ENCODE peak calls at places on chromosomes 12 and 14, in eight cellular contexts. U is pancreas; N is renal cortical epithelial cell; P is psoas muscle; A is stimulated activated CD8-positive, alpha-beta memory T cell treated with anti-CD3 and anti-CD28 coated beads, Interleukin-15, amount 100 ng/mL, for 48 hours; L is NCI-H510A treated with DMSO at 0.1 percent for 48 hours; S is astrocyte of the spinal cord; V is type B pancreatic cell. Q is an unnamed sample.

GRCh38 chr12:24996820-24997219 is 47.9 kb upstream of the BCAT1 start:
- DNase-seq in N (no peak), L (no peak), P (no peak), U (no peak), A (no peak), S (no peak), V (no peak), Q (no peak)

GRCh38 chr14:39873793-39874192 is 441.6 kb upstream of the FBXO33 start:
- DNase-seq in N (peak; percentile 94), A (no peak), U (no peak), S (no peak), L (no peak), P (no peak), V (no peak), Q (no peak)

GRCh38 chr12:43980627-43981191 is 144.8 kb downstream of the TMEM117 start:
- DNase-seq in A (no peak), V (no peak), L (no peak), U (no peak), P (no peak), N (no peak), S (no peak), Q (no peak)

GRCh38 chr12:19778111-19778688 is 338.9 kb downstream of the AEBP2 start:
- DNase-seq in L (no peak), A (no peak), S (peak; percentile 63), U (no peak), P (no peak), V (no peak), N (peak; percentile 43), Q (no peak)

GRCh38 chr12:121964813-121965643 is 46.6 kb downstream of the CFAP251 start:
- DNase-seq in P (no peak), V (no peak), S (peak; percentile 29), A (no peak), N (peak; percentile 19), U (no peak), L (no peak), Q (peak; percentile 9)

GRCh38 chr12:1501695-1502440 is 92.5 kb downstream of the FBXL14 start:
- DNase-seq in V (no peak), S (no peak), N (no peak), A (no peak), L (no peak), P (no peak), U (no peak), Q (no peak)

GRCh38 chr14:76884853-76885276 is 58.7 kb downstream of the LRRC74A start:
- DNase-seq in V (no peak), S (no peak), P (peak; percentile 71), L (no peak), A (no peak), N (no peak), U (no peak), Q (no peak)

GRCh38 chr12:3753549-3754284 is 808 bp upstream of the CRACR2A start:
- DNase-seq in N (no peak), V (peak; percentile 53), P (peak; percentile 62), S (no peak), A (no peak), L (no peak), U (no peak), Q (no peak)

GRCh38 chr12:19166956-19167355 is 37.4 kb downstream of the PLEKHA5 start:
- DNase-seq in S (no peak), A (no peak), U (no peak), L (no peak), N (no peak), P (no peak), V (no peak), Q (no peak)

GRCh38 chr12:82723093-82723492 is 36.4 kb downstream of the TMTC2 start:
- DNase-seq in P (no peak), A (no peak), S (no peak), U (no peak), L (no peak), N (no peak), V (no peak), Q (no peak)

GRCh38 chr12:113198286-113198685 is 12.8 kb downstream of the RITA1 start:
- DNase-seq in P (no peak), V (no peak), S (peak; percentile 23), A (no peak), N (peak; percentile 77), L (no peak), U (no peak), Q (no peak)

GRCh38 chr14:50452979-50453705 is 56.5 kb upstream of the CDKL1 start:
- DNase-seq in A (no peak), P (no peak), L (no peak), V (no peak), S (peak; percentile 81), N (peak; percentile 84), U (no peak), Q (peak; percentile 53)

GRCh38 chr12:2053675-2054070 is 886 bp downstream of the CACNA1C start:
- DNase-seq in P (peak; percentile 58), V (no peak), S (no peak), L (no peak), N (no peak), U (no peak), A (no peak), Q (no peak)

GRCh38 chr12:95195122-95195521 is 22.1 kb downstream of the FGD6 start:
- DNase-seq in N (no peak), L (no peak), A (no peak), V (no peak), S (no peak), P (no peak), U (no peak), Q (no peak)

GRCh38 chr14:33254876-33255275 is 316.2 kb downstream of the NPAS3 start:
- DNase-seq in S (no peak), P (no peak), U (no peak), L (no peak), N (no peak), V (no peak), A (no peak), Q (no peak)

GRCh38 chr12:100827901-100828520 is 33.4 kb downstream of the ANO4 start:
- DNase-seq in S (peak; percentile 54), U (no peak), V (no peak), A (no peak), P (no peak), L (peak; percentile 62), N (peak; percentile 38), Q (no peak)

GRCh38 chr14:57462551-57462950 is 31.1 kb downstream of the CCDC198 start:
- DNase-seq in A (no peak), N (peak; percentile 77), P (no peak), L (no peak), S (no peak), V (no peak), U (no peak), Q (no peak)

GRCh38 chr12:107903377-107904061 is 129.0 kb downstream of the ASCL4 start:
- DNase-seq in U (peak; percentile 76), L (peak; percentile 85), V (peak; percentile 76), A (peak; percentile 68), S (peak; percentile 5), P (peak; percentile 73), N (no peak), Q (no peak)

GRCh38 chr12:115341442-115341841 is 657.5 kb upstream of the TBX3 start:
- DNase-seq in S (peak; percentile 99), U (peak; percentile 27), V (no peak), A (no peak), P (peak; percentile 79), L (no peak), N (peak; percentile 97), Q (peak; percentile 99)

GRCh38 chr12:27525373-27525772 is 1.4 kb downstream of the PPFIBP1 start:
- DNase-seq in A (no peak), V (no peak), P (no peak), L (no peak), U (no peak), S (peak; percentile 82), N (peak; percentile 77), Q (peak; percentile 57)

GRCh38 chr12:24109381-24110039 is 160.0 kb upstream of the SOX5 start:
- DNase-seq in U (no peak), L (peak; percentile 54), P (no peak), A (no peak), N (peak; percentile 56), V (no peak), S (peak; percentile 48), Q (no peak)

GRCh38 chr12:85920324-85920947 is 46.3 kb downstream of the NTS start:
- DNase-seq in L (peak; percentile 79), V (no peak), S (peak; percentile 51), P (no peak), U (no peak), N (peak; percentile 35), A (no peak), Q (no peak)